ENCODE peak calls at places on chromosomes 4 and X, in six cellular contexts. A is upper lobe of right lung, K is left lung, X is epithelial cell of esophagus, T is tibial nerve, G is GM13976. V is an unnamed sample.

GRCh38 chr4:173386751-173387150 is 12.2 kb downstream of the SCRG1 start:
- DNase-seq in A (no peak), K (no peak), X (peak), T (no peak), G (no peak), V (no peak)

GRCh38 chrX:123698979-123699378 is 33.9 kb downstream of the THOC2 start:
- DNase-seq in A (no peak), K (no peak), X (no peak), T (no peak), G (no peak), V (no peak)

GRCh38 chr4:111016416-111016815 is 393.5 kb upstream of the PITX2 start:
- DNase-seq in A (no peak), K (no peak), X (no peak), T (no peak), G (no peak), V (no peak)

GRCh38 chrX:150980186-150980585 is 2.9 kb upstream of the HMGB3 start:
- DNase-seq in A (no peak), K (no peak), X (no peak), T (no peak), G (no peak), V (no peak)

GRCh38 chrX:103918050-103918449 is 44.4 kb upstream of the TMSB15B start:
- DNase-seq in A (no peak), K (peak), X (peak), T (peak), G (peak), V (peak)

GRCh38 chr4:122921971-122922876 is at the start of gene NUDT6:
- DNase-seq in A (peak), K (peak), X (peak), T (peak), G (peak), V (peak)

GRCh38 chr4:82784615-82785247 is 13.9 kb downstream of the SCD5 start:
- DNase-seq in A (no peak), K (no peak), X (peak), T (no peak), G (no peak), V (no peak)

GRCh38 chr4:165381821-165382373 is 3.1 kb downstream of the CPE start:
- DNase-seq in A (no peak), K (no peak), X (no peak), T (no peak), G (no peak), V (no peak)

GRCh38 chr4:138959421-138959820 is 56.2 kb upstream of the NOCT start:
- DNase-seq in A (no peak), K (no peak), X (no peak), T (no peak), G (no peak), V (no peak)

GRCh38 chrX:65451663-65452062 is 82.9 kb downstream of the LAS1L start:
- DNase-seq in A (no peak), K (no peak), X (peak), T (no peak), G (peak), V (peak)

GRCh38 chr4:2939383-2940243 is 23.6 kb downstream of the NOP14 start:
- DNase-seq in A (peak), K (peak), X (no peak), T (no peak), G (no peak), V (no peak)

GRCh38 chr4:174578366-174578765 is 56.1 kb upstream of the HPGD start:
- DNase-seq in A (no peak), K (no peak), X (peak), T (no peak), G (no peak), V (no peak)
- TF ChIP-seq CTCF in A (no peak), K (no peak), X (no peak), T (no peak), G (no peak), V (no peak)

DNA sequence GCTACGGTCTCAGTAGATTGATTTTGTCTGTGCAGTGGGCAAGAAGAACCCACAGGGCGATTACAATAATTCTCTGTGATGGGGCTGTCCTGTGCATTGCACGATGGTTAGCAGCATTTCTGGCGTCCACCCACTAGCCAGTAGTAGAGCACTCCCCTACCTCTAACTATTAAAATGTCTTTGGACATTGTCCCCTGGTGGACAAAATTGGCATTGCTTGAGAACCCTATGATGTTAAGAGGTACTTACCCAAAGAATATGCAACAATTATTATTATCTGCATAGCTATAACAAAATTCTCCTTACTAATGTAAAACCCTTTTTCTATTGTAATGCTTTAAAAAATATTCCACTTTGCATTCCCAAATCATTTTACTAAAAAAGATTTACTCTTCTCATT is 109.5 kb upstream of the VCX3A start:
- DNase-seq in A (no peak), K (no peak), X (no peak), T (no peak), G (no peak), V (no peak)
- TF ChIP-seq CTCF in A (no peak), K (no peak), X (no peak), T (no peak), G (no peak), V (no peak)

GRCh38 chrX:78103001-78103634 is 930 bp upstream of the PGK1 start:
- DNase-seq in A (no peak), K (no peak), X (no peak), T (no peak), G (no peak), V (no peak)
- TF ChIP-seq CTCF in A (no peak), K (no peak), X (no peak), T (no peak), G (no peak), V (no peak)

GRCh38 chr4:56727150-56727549 is 46.1 kb upstream of the HOPX start:
- DNase-seq in A (no peak), K (no peak), X (no peak), T (no peak), G (no peak), V (peak)
- TF ChIP-seq CTCF in A (no peak), K (no peak), X (no peak), T (no peak), G (no peak), V (no peak)

GRCh38 chr4:100059467-100059866 is 109.4 kb upstream of the H2AZ1 start:
- DNase-seq in A (no peak), K (no peak), X (no peak), T (no peak), G (no peak), V (no peak)
- TF ChIP-seq CTCF in A (no peak), K (no peak), X (no peak), T (no peak), G (no peak), V (no peak)

DNA sequence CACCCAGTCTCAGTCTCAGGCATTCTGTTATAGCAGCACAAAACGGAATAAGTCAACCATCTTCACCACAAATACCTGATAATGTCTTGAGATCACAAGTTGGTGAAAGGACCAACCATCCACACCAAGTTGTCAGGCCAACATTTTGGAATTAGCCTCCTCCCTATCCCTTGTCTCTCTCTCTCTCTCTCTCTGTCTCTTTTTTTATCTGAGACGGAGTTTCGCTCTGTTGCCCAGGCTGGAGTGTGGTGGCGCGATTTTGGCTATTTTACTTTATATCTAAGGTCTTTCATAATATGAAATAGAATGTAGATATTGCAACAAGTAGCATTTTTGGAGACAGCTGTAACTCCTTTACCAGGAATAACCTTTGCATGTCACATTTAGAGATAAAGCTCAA is 15.7 kb downstream of the ADH1A start:
- DNase-seq in A (no peak), K (no peak), X (no peak), T (no peak), G (no peak), V (no peak)
- TF ChIP-seq CTCF in A (no peak), K (no peak), X (no peak), T (no peak), G (no peak), V (no peak)

GRCh38 chr4:85824166-85824945 is 349.4 kb downstream of the ARHGAP24 start:
- DNase-seq in A (no peak), K (no peak), X (peak), T (no peak), G (no peak), V (no peak)

GRCh38 chr4:85828295-85828910 is 353.5 kb downstream of the ARHGAP24 start:
- DNase-seq in A (no peak), K (no peak), X (peak), T (no peak), G (no peak), V (peak)

GRCh38 chr4:85829276-85830051 is 354.5 kb downstream of the ARHGAP24 start:
- DNase-seq in A (no peak), K (no peak), X (peak), T (no peak), G (no peak), V (peak)

GRCh38 chr4:85823295-85823694 is 348.3 kb downstream of the ARHGAP24 start:
- DNase-seq in A (no peak), K (no peak), X (peak), T (no peak), G (no peak), V (peak)

GRCh38 chr4:85825937-85826678 is 351.2 kb downstream of the ARHGAP24 start:
- DNase-seq in A (no peak), K (peak), X (no peak), T (no peak), G (no peak), V (peak)
- TF ChIP-seq CTCF in A (peak), K (no peak), X (no peak), T (no peak), G (no peak), V (peak)

GRCh38 chrX:10555846-10556245 is 64.5 kb downstream of the MID1 start:
- DNase-seq in A (no peak), K (no peak), X (no peak), T (no peak), G (no peak), V (no peak)

GRCh38 chrX:10554612-10555270 is 65.6 kb downstream of the MID1 start:
- DNase-seq in A (no peak), K (no peak), X (no peak), T (no peak), G (no peak), V (no peak)

GRCh38 chrX:10556405-10556804 is 64.0 kb downstream of the MID1 start:
- DNase-seq in A (no peak), K (no peak), X (no peak), T (no peak), G (no peak), V (no peak)

DNA sequence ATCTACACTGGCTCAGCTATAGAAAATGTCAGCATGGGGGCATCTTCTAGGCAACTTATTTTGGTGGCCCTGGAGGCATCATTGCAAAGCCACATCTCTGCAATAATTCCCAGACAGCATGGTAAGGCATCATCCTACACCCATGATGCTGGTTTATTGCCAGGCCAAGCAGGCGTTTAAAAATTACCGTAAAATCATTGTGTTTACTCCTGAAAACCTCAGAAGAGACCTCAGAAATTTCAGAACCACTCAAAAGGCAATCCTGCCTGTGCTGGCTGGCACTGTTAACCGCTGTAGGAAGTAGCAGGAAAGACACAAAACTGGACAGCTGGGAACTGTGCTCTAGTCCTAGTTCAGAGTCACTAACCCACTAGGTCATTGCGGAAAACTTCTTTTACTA is 63.2 kb downstream of the MID1 start:
- DNase-seq in A (no peak), K (no peak), X (no peak), T (no peak), G (no peak), V (peak)
- TF ChIP-seq CTCF in A (no peak), K (no peak), X (no peak), T (no peak), G (no peak), V (no peak)

GRCh38 chr4:66943117-66943516 is 602.2 kb downstream of the CENPC start:
- DNase-seq in A (no peak), K (no peak), X (no peak), T (no peak), G (no peak), V (no peak)
- TF ChIP-seq CTCF in A (no peak), K (no peak), X (no peak), T (no peak), G (no peak), V (no peak)

GRCh38 chrX:133535066-133535465 is 119.8 kb upstream of the GPC4 start:
- DNase-seq in A (no peak), K (no peak), X (no peak), T (no peak), G (no peak), V (no peak)

GRCh38 chrX:133542476-133542875 is 127.2 kb upstream of the GPC4 start:
- DNase-seq in A (no peak), K (no peak), X (no peak), T (no peak), G (no peak), V (no peak)

GRCh38 chrX:133537142-133537541 is 121.9 kb upstream of the GPC4 start:
- DNase-seq in A (no peak), K (no peak), X (no peak), T (no peak), G (no peak), V (no peak)

GRCh38 chrX:133534172-133534571 is 118.9 kb upstream of the GPC4 start:
- DNase-seq in A (no peak), K (no peak), X (no peak), T (no peak), G (no peak), V (no peak)

DNA sequence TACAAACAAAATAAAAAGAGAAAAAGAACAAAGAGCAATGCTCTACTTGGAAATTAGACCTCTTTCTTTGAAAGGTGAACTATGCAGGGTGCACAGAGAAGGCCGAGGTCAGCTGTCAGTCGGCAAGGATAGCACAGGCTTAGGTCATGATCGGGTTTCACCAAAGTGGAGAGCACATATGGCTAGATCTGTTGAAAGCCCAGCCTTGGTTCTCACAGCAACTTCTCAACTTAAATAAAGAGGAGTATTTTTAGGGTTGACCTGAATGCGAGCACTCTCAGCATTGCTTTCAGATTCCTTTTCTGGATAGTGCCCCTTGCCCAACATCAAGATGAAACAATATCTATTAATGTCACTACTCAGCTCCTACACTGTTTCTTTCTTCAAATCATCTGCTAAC is 122.9 kb upstream of the GPC4 start:
- DNase-seq in A (no peak), K (no peak), X (no peak), T (no peak), G (no peak), V (no peak)
- TF ChIP-seq CTCF in A (no peak), K (no peak), X (no peak), T (no peak), G (no peak), V (no peak)

V was measured in fibroblast of villous mesenchyme.